ENCODE peak calls at places on chromosomes 13 and 19, in ten cellular contexts. Q, Y, V, A, P, N, M, F, W and Z are unnamed samples. For H3K4me1, the result is how much of the 10 kb centered on the place peaks cover.

GRCh38 chr13:96112936-96113335 is 23.0 kb downstream of the HS6ST3 start:
- DNase-seq in Q (no peak), Y (no peak), V (no peak), A (no peak), P (no peak), N (no peak), M (peak), F (no peak), W (no peak), Z (no peak)

GRCh38 chr19:48006762-48007161 is 12.3 kb downstream of the ELSPBP1 start:
- DNase-seq in Q (no peak), Y (no peak), V (no peak), A (no peak), P (no peak), N (no peak), M (no peak), F (no peak), W (no peak), Z (no peak)

GRCh38 chr19:28920269-28921066 is 292.5 kb downstream of the UQCRFS1 start:
- DNase-seq in Q (no peak), Y (no peak), V (no peak), A (no peak), P (no peak), N (no peak), M (no peak), F (no peak), W (no peak), Z (no peak)

GRCh38 chr13:54845351-54845965 is 1816.8 kb downstream of the OLFM4 start:
- DNase-seq in Q (no peak), Y (no peak), V (no peak), A (no peak), P (no peak), N (no peak), M (no peak), F (no peak), W (no peak), Z (no peak)

GRCh38 chr19:18273566-18274302 is 518 bp downstream of the IQCN start:
- DNase-seq in Q (no peak), Y (no peak), V (no peak), A (no peak), P (no peak), N (no peak), M (no peak), F (no peak), W (no peak), Z (no peak)

GRCh38 chr19:5775668-5776309 is 8.8 kb downstream of the PRR22 start:
- DNase-seq in Q (no peak), Y (no peak), V (peak), A (no peak), P (no peak), N (no peak), M (no peak), F (peak), W (no peak), Z (no peak)

GRCh38 chr13:71360041-71360440 is 507.0 kb downstream of the DACH1 start:
- DNase-seq in Q (no peak), Y (no peak), V (no peak), A (no peak), P (no peak), N (no peak), M (no peak), F (peak), W (no peak), Z (no peak)

GRCh38 chr19:5585461-5586299 is 17.9 kb upstream of the TINCR start:
- DNase-seq in Q (no peak), Y (no peak), V (no peak), A (no peak), P (peak), N (no peak), M (no peak), F (no peak), W (no peak), Z (peak)

GRCh38 chr13:101979825-101980224 is 422.0 kb downstream of the FGF14 start:
- DNase-seq in Q (no peak), Y (no peak), V (no peak), A (no peak), P (no peak), N (no peak), M (no peak), F (no peak), W (peak), Z (no peak)

GRCh38 chr13:110121312-110122083 is 185.5 kb downstream of the COL4A1 start:
- DNase-seq in Q (no peak), Y (no peak), V (no peak), A (no peak), P (no peak), N (no peak), M (no peak), F (no peak), W (no peak), Z (no peak)

GRCh38 chr13:23828086-23828485 is 61.1 kb downstream of the MIPEP start:
- DNase-seq in Q (no peak), Y (no peak), V (no peak), A (no peak), P (no peak), N (no peak), M (no peak), F (no peak), W (no peak), Z (no peak)

GRCh38 chr13:75669706-75670105 is 33.6 kb downstream of the LMO7 start:
- DNase-seq in Q (no peak), Y (no peak), V (no peak), A (no peak), P (no peak), N (no peak), M (no peak), F (no peak), W (no peak), Z (no peak)

GRCh38 chr19:29533578-29534544 is 8.1 kb downstream of the VSTM2B start:
- DNase-seq in Q (peak), Y (no peak), V (no peak), A (peak), P (no peak), N (peak), M (no peak), F (no peak), W (no peak), Z (peak)

GRCh38 chr13:43445651-43446050 is 341.1 kb downstream of the ENOX1 start:
- DNase-seq in Q (no peak), Y (no peak), V (no peak), A (no peak), P (no peak), N (no peak), M (no peak), F (no peak), W (no peak), Z (no peak)

GRCh38 chr13:35479691-35480090 is 3.2 kb upstream of the MAB21L1 start:
- DNase-seq in Q (no peak), Y (no peak), V (no peak), A (no peak), P (no peak), N (no peak), M (no peak), F (no peak), W (no peak), Z (no peak)

GRCh38 chr13:34156841-34157365 is 339.0 kb downstream of the RFC3 start:
- DNase-seq in Q (no peak), Y (peak), V (peak), A (peak), P (peak), N (peak), M (peak), F (peak), W (peak), Z (peak)

GRCh38 chr19:7170983-7171382 is 101.5 kb downstream of the ZNF557 start:
- DNase-seq in Q (no peak), Y (no peak), V (no peak), A (no peak), P (no peak), N (no peak), M (no peak), F (no peak), W (no peak), Z (no peak)

GRCh38 chr13:33307820-33308219 is 22.3 kb upstream of the STARD13 start:
- DNase-seq in Q (no peak), Y (no peak), V (no peak), A (no peak), P (no peak), N (no peak), M (no peak), F (peak), W (no peak), Z (no peak)

GRCh38 chr19:46015080-46015960 is 7.5 kb downstream of the PGLYRP1 start:
- DNase-seq in Q (no peak), Y (peak), V (no peak), A (no peak), P (peak), N (peak), M (peak), F (peak), W (peak), Z (peak)

GRCh38 chr13:20825476-20825875 is 51.7 kb upstream of the EEF1AKMT1 start:
- DNase-seq in Q (no peak), Y (no peak), V (no peak), A (no peak), P (no peak), N (no peak), M (no peak), F (peak), W (no peak), Z (no peak)

GRCh38 chr13:20822406-20822805 is 48.6 kb upstream of the EEF1AKMT1 start:
- DNase-seq in Q (no peak), Y (no peak), V (no peak), A (no peak), P (no peak), N (no peak), M (no peak), F (no peak), W (no peak), Z (no peak)

GRCh38 chr13:20824762-20825161 is 51.0 kb upstream of the EEF1AKMT1 start:
- DNase-seq in Q (no peak), Y (no peak), V (no peak), A (no peak), P (no peak), N (no peak), M (no peak), F (peak), W (no peak), Z (no peak)

GRCh38 chr13:20826301-20826700 is 52.5 kb upstream of the EEF1AKMT1 start:
- DNase-seq in Q (no peak), Y (no peak), V (no peak), A (no peak), P (no peak), N (no peak), M (no peak), F (no peak), W (no peak), Z (no peak)

DNA sequence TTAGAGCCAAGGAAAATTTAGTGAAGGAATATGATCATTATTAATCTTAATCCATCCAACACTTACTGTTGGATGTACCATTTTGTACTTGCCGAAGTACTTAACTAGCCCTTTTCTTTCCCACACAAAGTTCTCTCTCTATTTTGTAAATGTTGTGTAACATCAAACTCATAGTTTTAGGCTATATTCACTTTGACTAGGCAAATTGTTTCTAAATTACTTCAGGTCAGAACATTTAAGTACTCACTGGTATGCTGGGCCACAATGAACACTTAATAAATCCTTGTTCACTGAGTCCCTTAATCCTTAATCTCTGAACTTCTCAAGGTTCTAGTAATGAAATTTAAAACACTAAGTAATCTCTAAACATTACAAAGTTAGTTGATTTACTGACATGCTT is 49.3 kb upstream of the EEF1AKMT1 start:
- DNase-seq in Q (no peak), Y (no peak), V (no peak), A (no peak), P (no peak), N (no peak), M (no peak), F (peak), W (no peak), Z (no peak)
- H3K4me1 ChIP-seq in Q (under half), Y (under half), V (under half), A (under half), P (under half), N (under half), M (under half), F (under half), W (under half), Z (under half)

DNA sequence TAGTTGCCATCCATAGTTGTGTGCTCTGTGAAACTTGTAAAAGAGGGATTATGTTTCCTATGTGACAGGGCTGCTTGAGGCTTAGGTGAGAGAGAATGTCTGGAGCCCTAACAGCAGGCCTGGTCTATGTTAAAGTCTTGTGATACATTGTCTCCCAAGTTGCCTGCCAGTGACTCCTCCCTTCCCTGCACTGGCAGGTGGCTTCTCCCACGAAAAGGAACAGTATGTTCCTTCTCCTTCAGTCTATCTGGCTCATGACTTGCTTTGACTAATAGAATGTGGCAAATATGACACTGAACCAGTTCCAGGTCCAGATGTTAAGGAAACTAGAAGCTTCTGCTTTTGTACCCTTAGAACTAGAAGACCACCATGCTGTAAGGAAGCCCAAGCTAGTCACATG is 5.9 kb upstream of the KCNN4 start:
- DNase-seq in Q (no peak), Y (no peak), V (no peak), A (no peak), P (no peak), N (no peak), M (no peak), F (no peak), W (no peak), Z (no peak)
- TF ChIP-seq CTCF in Q (no peak), Y (no peak), V (no peak), A (no peak), P (no peak), N (no peak), M (no peak), F (no peak), W (no peak), Z (no peak)

DNA sequence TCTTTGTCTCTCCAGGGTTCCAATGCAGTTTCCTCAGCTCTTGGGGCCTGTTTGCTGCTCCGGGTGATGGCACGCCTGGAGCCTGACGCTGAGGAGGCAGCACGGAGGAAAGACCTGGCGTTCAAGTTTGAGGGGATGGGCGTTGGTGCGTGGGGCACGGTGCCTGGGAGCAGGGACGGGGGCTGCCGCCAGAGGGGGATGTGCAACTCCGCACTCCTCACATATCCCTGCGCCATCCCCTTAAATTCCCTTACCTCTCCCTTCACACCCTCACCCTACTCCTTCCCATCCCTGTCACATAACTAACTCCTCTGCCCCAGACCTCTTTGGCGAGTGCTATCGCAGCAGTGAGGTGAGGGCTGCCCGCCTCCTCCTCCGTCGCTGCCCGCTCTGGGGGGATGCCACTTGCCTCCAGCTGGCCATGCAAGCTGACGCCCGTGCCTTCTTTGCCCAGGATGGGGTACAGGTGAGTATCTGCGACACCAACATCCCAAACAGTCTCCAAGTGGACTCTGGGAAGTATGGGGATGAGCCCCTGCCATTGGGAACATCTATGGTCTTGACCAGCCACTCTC is 31.1 kb downstream of the TRPM4 start:
- DNase-seq in Q (no peak), Y (no peak), V (no peak), A (no peak), P (no peak), N (no peak), M (no peak), F (no peak), W (no peak), Z (no peak)
- H3K4me1 ChIP-seq in Q (under half), Y (under half), V (under half), A (under half), P (under half), N (under half), M (under half), F (under half), W (under half), Z (under half)

DNA sequence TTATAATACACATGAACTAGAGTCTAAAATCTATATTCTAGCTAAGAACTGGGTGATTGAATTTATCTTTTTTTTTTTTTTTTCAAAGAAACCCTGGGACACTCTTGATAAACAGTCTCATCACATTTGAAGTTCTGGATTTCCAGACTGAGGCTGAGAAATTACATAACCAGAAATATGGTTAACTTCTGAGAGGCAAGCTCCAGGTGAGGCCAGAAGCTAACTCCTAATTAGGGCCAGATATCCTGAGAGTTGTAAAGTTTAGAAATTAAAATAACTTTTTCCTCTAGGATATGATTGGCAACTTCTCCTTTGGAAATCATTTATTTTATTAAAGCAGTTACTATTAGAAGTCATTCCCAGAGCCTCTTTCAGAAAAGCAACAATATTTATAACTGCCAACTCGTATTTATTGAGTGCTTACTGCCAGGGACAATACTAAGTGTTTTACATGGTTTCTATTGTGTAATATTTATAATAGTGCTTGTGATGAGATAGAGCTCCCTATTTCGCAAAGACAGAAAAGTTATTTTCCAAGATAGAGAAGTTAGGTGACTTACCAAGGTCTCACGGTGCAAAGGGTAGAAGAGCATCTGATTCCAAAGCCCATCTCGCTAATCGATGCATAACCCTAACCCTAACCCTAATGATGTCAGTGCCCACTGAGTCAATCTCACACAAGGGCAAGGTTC is 187.7 kb downstream of the DCT start:
- DNase-seq in Q (no peak), Y (no peak), V (no peak), A (no peak), P (no peak), N (no peak), M (no peak), F (no peak), W (no peak), Z (peak)
- TF ChIP-seq CTCF in Q (no peak), Y (no peak), V (no peak), A (no peak), P (no peak), N (no peak), M (no peak), F (no peak), W (no peak), Z (no peak)

DNA sequence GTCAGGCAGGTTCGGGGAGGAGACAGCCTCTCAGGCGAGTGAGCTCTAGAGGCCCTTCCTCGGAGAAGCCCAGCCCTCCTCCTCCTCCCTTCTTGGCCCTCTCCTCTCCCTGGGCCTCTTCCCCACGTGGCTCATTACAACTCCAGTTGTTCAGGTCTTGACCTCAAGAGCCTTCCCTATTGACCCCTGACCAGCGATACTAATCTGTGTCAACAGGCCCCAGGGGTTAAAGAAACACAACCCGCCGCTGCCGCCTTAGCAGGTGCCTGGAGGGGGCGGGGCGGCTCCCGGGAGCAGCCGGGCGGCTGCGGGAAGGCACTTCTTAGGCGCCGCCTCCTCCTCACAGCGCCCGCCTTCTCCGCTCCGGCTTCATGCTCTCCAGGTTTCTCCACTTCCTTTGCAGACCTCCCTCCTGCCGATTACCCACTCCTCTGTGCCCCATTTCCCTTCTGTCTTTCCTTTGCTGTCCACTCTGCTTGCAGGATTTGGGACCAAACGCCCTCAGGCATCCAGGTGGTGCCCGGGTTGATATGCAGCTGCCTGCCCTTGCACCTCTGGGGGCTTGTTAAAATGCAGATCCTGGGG is 51.0 kb downstream of the LYL1 start:
- DNase-seq in Q (no peak), Y (peak), V (peak), A (peak), P (no peak), N (peak), M (peak), F (peak), W (peak), Z (no peak)
- H3K4me1 ChIP-seq in Q (half or more), Y (half or more), V (half or more), A (half or more), P (half or more), N (half or more), M (under half), F (half or more), W (under half), Z (under half)

GRCh38 chr19:2523630-2524311 is 47.8 kb downstream of the GADD45B start:
- DNase-seq in Q (no peak), Y (no peak), V (no peak), A (peak), P (no peak), N (no peak), M (no peak), F (no peak), W (no peak), Z (no peak)
- TF ChIP-seq CTCF in Q (no peak), Y (no peak), V (no peak), A (peak), P (no peak), N (no peak), M (no peak), F (peak), W (no peak), Z (no peak)

GRCh38 chr19:15337202-15337601 is 4.9 kb upstream of the BRD4 start:
- DNase-seq in Q (no peak), Y (no peak), V (peak), A (no peak), P (no peak), N (no peak), M (no peak), F (peak), W (no peak), Z (no peak)

GRCh38 chr19:15328312-15328711 is 4.0 kb downstream of the BRD4 start:
- DNase-seq in Q (no peak), Y (no peak), V (no peak), A (no peak), P (no peak), N (peak), M (no peak), F (no peak), W (no peak), Z (no peak)

GRCh38 chr19:15332311-15332996 is at the start of gene BRD4:
- DNase-seq in Q (no peak), Y (peak), V (peak), A (peak), P (peak), N (peak), M (peak), F (peak), W (peak), Z (peak)

GRCh38 chr19:15330801-15331418 is 1.4 kb downstream of the BRD4 start:
- DNase-seq in Q (no peak), Y (peak), V (peak), A (no peak), P (no peak), N (peak), M (no peak), F (peak), W (peak), Z (no peak)

GRCh38 chr19:15331419-15332310 is 674 bp downstream of the BRD4 start:
- DNase-seq in Q (no peak), Y (no peak), V (peak), A (peak), P (peak), N (peak), M (peak), F (peak), W (peak), Z (peak)
- H3K4me1 ChIP-seq in Q (half or more), Y (under half), V (under half), A (half or more), P (under half), N (half or more), M (under half), F (under half), W (under half), Z (under half)

DNA sequence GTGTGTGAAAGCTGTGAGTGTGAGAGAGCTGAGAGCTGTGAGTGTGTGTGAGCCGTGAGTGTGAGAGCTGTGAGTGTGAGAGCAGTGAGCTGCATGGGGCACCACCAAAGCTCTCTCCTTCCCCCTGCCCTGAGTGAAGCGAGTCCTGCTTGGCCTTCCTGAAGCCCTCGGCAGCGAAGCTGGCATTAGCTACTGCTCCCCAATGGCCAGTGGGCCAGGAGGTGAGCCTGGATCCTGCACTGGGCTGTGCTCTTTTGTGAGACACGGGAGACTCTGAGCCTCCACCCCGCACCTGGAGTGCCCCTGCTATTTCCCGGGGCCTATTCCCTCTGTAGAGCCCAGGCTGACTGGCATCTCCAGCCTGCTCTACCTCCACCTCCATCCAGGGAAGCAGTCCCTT is 51.5 kb downstream of the HSPH1 start:
- DNase-seq in Q (peak), Y (no peak), V (no peak), A (no peak), P (no peak), N (no peak), M (no peak), F (no peak), W (no peak), Z (no peak)
- TF ChIP-seq CTCF in Q (no peak), Y (no peak), V (no peak), A (no peak), P (no peak), N (no peak), M (no peak), F (no peak), W (no peak), Z (no peak)